ENCODE peak calls at places on chromosomes 3 and 15, in six cellular contexts. One of them, this sample, is unnamed.

GRCh38 chr3:48655586-48655985 is 7.1 kb downstream of the CELSR3 start:
- DNase-seq in IMR-90: no peak
- DNase-seq in neuronal stem cell: no peak
- DNase-seq in H9: no peak
- DNase-seq in mesenchymal stem cell: no peak
- DNase-seq in trophoblast cell: no peak
- DNase-seq in this sample: no peak

GRCh38 chr3:33317963-33318708 is 40.9 kb downstream of the FBXL2 start:
- DNase-seq in IMR-90: no peak
- DNase-seq in neuronal stem cell: no peak
- DNase-seq in H9: no peak
- DNase-seq in mesenchymal stem cell: no peak
- DNase-seq in trophoblast cell: peak
- DNase-seq in this sample: no peak

GRCh38 chr3:71446734-71447133 is 136.8 kb downstream of the FOXP1 start:
- DNase-seq in IMR-90: no peak
- DNase-seq in neuronal stem cell: no peak
- DNase-seq in H9: no peak
- DNase-seq in mesenchymal stem cell: no peak
- DNase-seq in trophoblast cell: no peak
- DNase-seq in this sample: no peak

GRCh38 chr3:101244212-101244575 is 76.2 kb downstream of the IMPG2 start:
- DNase-seq in IMR-90: peak
- DNase-seq in neuronal stem cell: no peak
- DNase-seq in H9: no peak
- DNase-seq in mesenchymal stem cell: no peak
- DNase-seq in trophoblast cell: no peak
- DNase-seq in this sample: no peak

GRCh38 chr3:114363554-114364202 is 69.8 kb downstream of the TIGIT start:
- DNase-seq in IMR-90: peak
- DNase-seq in neuronal stem cell: no peak
- DNase-seq in H9: no peak
- DNase-seq in mesenchymal stem cell: peak
- DNase-seq in trophoblast cell: no peak
- DNase-seq in this sample: no peak

GRCh38 chr3:65342084-65342683 is 654.4 kb upstream of the ADAMTS9 start:
- DNase-seq in IMR-90: peak
- DNase-seq in neuronal stem cell: peak
- DNase-seq in H9: peak
- DNase-seq in mesenchymal stem cell: peak
- DNase-seq in trophoblast cell: peak
- DNase-seq in this sample: peak

GRCh38 chr3:120203016-120203415 is 82.0 kb downstream of the GPR156 start:
- DNase-seq in IMR-90: peak
- DNase-seq in neuronal stem cell: no peak
- DNase-seq in H9: no peak
- DNase-seq in mesenchymal stem cell: peak
- DNase-seq in trophoblast cell: peak
- DNase-seq in this sample: no peak

GRCh38 chr3:190696777-190697501 is 165.6 kb downstream of the GMNC start:
- DNase-seq in IMR-90: peak
- DNase-seq in neuronal stem cell: peak
- DNase-seq in H9: no peak
- DNase-seq in mesenchymal stem cell: peak
- DNase-seq in trophoblast cell: peak
- DNase-seq in this sample: no peak

GRCh38 chr3:11770105-11770476 is 76.6 kb downstream of the TAMM41 start:
- DNase-seq in IMR-90: no peak
- DNase-seq in neuronal stem cell: no peak
- DNase-seq in H9: no peak
- DNase-seq in mesenchymal stem cell: no peak
- DNase-seq in trophoblast cell: no peak
- DNase-seq in this sample: no peak

GRCh38 chr3:126421573-126422119 is 26.9 kb downstream of the CFAP100 start:
- DNase-seq in IMR-90: no peak
- DNase-seq in neuronal stem cell: no peak
- DNase-seq in H9: no peak
- DNase-seq in mesenchymal stem cell: no peak
- DNase-seq in trophoblast cell: no peak
- DNase-seq in this sample: peak

GRCh38 chr3:155232605-155233004 is 60.9 kb downstream of the STRIT1 start:
- DNase-seq in IMR-90: peak
- DNase-seq in neuronal stem cell: no peak
- DNase-seq in H9: no peak
- DNase-seq in mesenchymal stem cell: peak
- DNase-seq in trophoblast cell: peak
- DNase-seq in this sample: no peak

GRCh38 chr3:40681658-40682055 is 156.9 kb downstream of the ZNF621 start:
- DNase-seq in IMR-90: no peak
- DNase-seq in neuronal stem cell: no peak
- DNase-seq in H9: no peak
- DNase-seq in mesenchymal stem cell: no peak
- DNase-seq in trophoblast cell: peak
- DNase-seq in this sample: no peak

GRCh38 chr3:125357032-125357658 is 18.0 kb downstream of the ZNF148 start:
- DNase-seq in IMR-90: peak
- DNase-seq in neuronal stem cell: peak
- DNase-seq in H9: peak
- DNase-seq in mesenchymal stem cell: peak
- DNase-seq in trophoblast cell: no peak
- DNase-seq in this sample: no peak

GRCh38 chr15:101188517-101189340 is 63.1 kb downstream of the CHSY1 start:
- DNase-seq in IMR-90: peak
- DNase-seq in neuronal stem cell: no peak
- DNase-seq in H9: no peak
- DNase-seq in mesenchymal stem cell: peak
- DNase-seq in trophoblast cell: peak
- DNase-seq in this sample: no peak

GRCh38 chr3:58013973-58014649 is 5.9 kb downstream of the FLNB start:
- DNase-seq in IMR-90: peak
- DNase-seq in neuronal stem cell: no peak
- DNase-seq in H9: no peak
- DNase-seq in mesenchymal stem cell: peak
- DNase-seq in trophoblast cell: peak
- DNase-seq in this sample: no peak

GRCh38 chr3:197040679-197041078 is 11.1 kb upstream of the MELTF start:
- DNase-seq in IMR-90: no peak
- DNase-seq in neuronal stem cell: no peak
- DNase-seq in H9: no peak
- DNase-seq in mesenchymal stem cell: no peak
- DNase-seq in trophoblast cell: no peak
- DNase-seq in this sample: no peak

GRCh38 chr3:76532423-76532822 is 507.5 kb upstream of the ROBO2 start:
- DNase-seq in IMR-90: no peak
- DNase-seq in neuronal stem cell: no peak
- DNase-seq in H9: no peak
- DNase-seq in mesenchymal stem cell: no peak
- DNase-seq in trophoblast cell: no peak
- DNase-seq in this sample: no peak

GRCh38 chr3:113844622-113845222 is 6.1 kb downstream of the GRAMD1C start:
- DNase-seq in IMR-90: peak
- DNase-seq in neuronal stem cell: peak
- DNase-seq in H9: no peak
- DNase-seq in mesenchymal stem cell: peak
- DNase-seq in trophoblast cell: no peak
- DNase-seq in this sample: no peak

GRCh38 chr3:50339485-50340196 is 995 bp downstream of the RASSF1 start:
- DNase-seq in IMR-90: peak
- DNase-seq in neuronal stem cell: no peak
- DNase-seq in H9: no peak
- DNase-seq in mesenchymal stem cell: no peak
- DNase-seq in trophoblast cell: no peak
- DNase-seq in this sample: no peak

GRCh38 chr3:159766563-159767185 is 222.0 kb upstream of the IL12A start:
- DNase-seq in IMR-90: peak
- DNase-seq in neuronal stem cell: no peak
- DNase-seq in H9: peak
- DNase-seq in mesenchymal stem cell: peak
- DNase-seq in trophoblast cell: peak
- DNase-seq in this sample: no peak

DNA sequence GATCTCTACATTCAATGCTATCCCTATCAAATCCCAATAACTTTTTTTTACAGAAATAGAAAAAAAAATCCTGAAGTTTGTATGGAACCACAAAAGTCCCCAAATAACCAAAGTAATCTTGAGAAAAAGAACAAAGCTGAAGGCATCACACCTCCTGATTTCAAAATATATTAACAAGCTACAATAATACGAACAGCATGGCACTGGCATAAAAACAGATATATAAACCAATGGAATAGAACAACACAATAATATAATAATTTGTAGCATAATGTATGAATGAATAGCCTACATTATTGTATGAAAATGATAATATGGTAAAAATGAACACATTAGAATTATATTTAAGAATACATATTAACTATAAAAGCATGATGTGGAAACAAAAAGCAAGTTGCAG is 76.7 kb upstream of the TMC3 start:
- DNase-seq in IMR-90: no peak
- DNase-seq in neuronal stem cell: no peak
- DNase-seq in H9: no peak
- DNase-seq in mesenchymal stem cell: no peak
- DNase-seq in trophoblast cell: no peak
- DNase-seq in this sample: no peak
- H4K8ac ChIP-seq in IMR-90: no peak
- H4K8ac ChIP-seq in neuronal stem cell: no peak
- H4K8ac ChIP-seq in H9: no peak
- H4K8ac ChIP-seq in mesenchymal stem cell: no peak
- H4K8ac ChIP-seq in trophoblast cell: no peak
- H4K8ac ChIP-seq in this sample: no peak

GRCh38 chr15:68352401-68353062 is 75.0 kb downstream of the FEM1B start:
- DNase-seq in IMR-90: peak
- DNase-seq in neuronal stem cell: no peak
- DNase-seq in H9: no peak
- DNase-seq in mesenchymal stem cell: peak
- DNase-seq in trophoblast cell: peak
- DNase-seq in this sample: no peak
- H2AFZ ChIP-seq in IMR-90: peak
- H2AFZ ChIP-seq in neuronal stem cell: no peak
- H2AFZ ChIP-seq in H9: no peak
- H2AFZ ChIP-seq in mesenchymal stem cell: no peak
- H2AFZ ChIP-seq in trophoblast cell: no peak
- H2AFZ ChIP-seq in this sample: no peak

DNA sequence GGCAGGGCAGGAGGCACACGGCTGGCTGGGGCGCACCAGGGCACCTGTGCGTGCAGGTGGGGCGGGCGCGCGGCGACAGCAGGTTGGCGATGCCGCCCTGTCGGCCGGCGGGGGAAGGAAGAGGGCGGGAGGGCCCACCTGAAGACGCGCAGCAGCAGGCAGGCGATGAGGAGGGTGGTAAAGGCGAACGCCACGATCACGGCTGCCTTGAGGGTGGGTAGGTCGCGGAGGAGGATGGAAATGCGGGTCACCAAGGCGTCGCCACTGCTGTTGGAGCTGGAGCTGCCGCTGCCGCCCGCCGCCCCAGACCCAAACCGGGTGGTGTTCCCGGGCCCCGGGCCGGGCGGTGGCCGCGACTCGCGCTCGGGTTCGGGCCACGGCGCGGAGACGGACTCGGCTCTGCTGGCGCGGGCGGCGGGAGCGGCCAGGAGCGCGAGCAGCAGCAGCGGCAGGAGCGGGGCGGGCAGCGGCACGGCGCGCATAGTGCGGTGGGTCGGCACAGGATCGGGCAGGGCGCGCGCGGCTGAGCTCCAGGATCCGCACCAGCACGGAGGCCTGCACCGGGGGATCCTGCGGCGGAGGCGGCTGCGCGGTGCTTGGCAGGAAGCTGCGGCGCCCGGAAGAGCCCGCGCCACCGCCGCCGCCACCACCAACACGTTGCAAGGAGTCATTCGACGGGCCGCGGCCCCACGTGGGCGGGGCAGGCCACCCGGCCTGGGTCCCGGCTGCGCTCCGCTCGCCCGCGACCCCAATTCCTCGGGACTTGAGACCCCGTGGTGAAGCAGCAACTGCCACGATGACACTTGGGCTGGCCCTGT is at the start of gene FAM174B:
- DNase-seq in IMR-90: no peak
- DNase-seq in neuronal stem cell: peak
- DNase-seq in H9: peak
- DNase-seq in mesenchymal stem cell: peak
- DNase-seq in trophoblast cell: no peak
- DNase-seq in this sample: peak
- H4K8ac ChIP-seq in IMR-90: no peak
- H4K8ac ChIP-seq in neuronal stem cell: no peak
- H4K8ac ChIP-seq in H9: no peak
- H4K8ac ChIP-seq in mesenchymal stem cell: peak
- H4K8ac ChIP-seq in trophoblast cell: peak
- H4K8ac ChIP-seq in this sample: peak

DNA sequence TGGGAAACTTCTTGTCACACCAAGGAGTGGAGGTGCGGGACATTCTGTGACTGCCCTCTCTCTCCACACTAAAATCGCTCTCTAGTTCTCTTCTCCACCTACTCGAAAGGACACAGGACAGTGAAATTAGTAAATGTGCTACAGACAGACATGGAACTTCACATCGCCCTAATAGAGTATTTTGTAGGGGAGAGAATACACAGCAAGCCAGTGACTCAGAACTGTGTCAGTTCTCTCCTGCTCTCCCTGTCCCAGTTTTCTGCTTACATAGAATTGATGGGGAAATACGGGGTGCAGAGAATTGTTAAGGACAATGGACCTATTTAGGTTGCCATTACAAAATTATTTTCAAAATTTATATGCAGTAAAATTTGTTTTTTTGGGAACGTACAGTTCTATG is 159.6 kb upstream of the GADL1 start:
- DNase-seq in IMR-90: peak
- DNase-seq in neuronal stem cell: no peak
- DNase-seq in H9: no peak
- DNase-seq in mesenchymal stem cell: no peak
- DNase-seq in trophoblast cell: no peak
- DNase-seq in this sample: no peak
- H2AFZ ChIP-seq in IMR-90: no peak
- H2AFZ ChIP-seq in neuronal stem cell: no peak
- H2AFZ ChIP-seq in H9: no peak
- H2AFZ ChIP-seq in mesenchymal stem cell: no peak
- H2AFZ ChIP-seq in trophoblast cell: no peak
- H2AFZ ChIP-seq in this sample: peak

DNA sequence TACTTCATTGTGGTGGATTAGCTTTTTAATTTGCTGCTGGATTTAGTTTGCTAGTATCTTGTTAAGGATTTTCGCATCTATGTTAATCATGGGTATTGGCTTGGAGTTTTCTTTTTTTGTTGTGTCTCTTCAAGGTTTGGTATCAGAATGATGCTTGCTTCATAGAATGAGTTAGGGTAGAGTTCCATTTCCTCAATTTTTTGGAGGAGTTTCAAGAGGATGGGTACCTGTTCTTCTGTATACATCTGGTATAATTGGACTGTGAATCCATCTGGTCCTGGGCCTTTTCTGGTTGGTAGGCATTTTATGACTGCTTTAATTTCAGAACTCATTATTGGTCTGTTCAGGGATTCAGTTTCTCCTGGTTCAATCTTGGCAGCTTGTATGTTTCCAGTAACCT is 335.6 kb downstream of the EDEM1 start:
- DNase-seq in IMR-90: no peak
- DNase-seq in neuronal stem cell: no peak
- DNase-seq in H9: no peak
- DNase-seq in mesenchymal stem cell: no peak
- DNase-seq in trophoblast cell: no peak
- DNase-seq in this sample: no peak
- H4K8ac ChIP-seq in IMR-90: no peak
- H4K8ac ChIP-seq in neuronal stem cell: no peak
- H4K8ac ChIP-seq in H9: no peak
- H4K8ac ChIP-seq in mesenchymal stem cell: no peak
- H4K8ac ChIP-seq in trophoblast cell: no peak
- H4K8ac ChIP-seq in this sample: no peak